ENCODE peak calls at places on chromosomes 3 and 15, in eight cellular contexts. N, P, H, C, T, S, U and F are unnamed samples.

GRCh38 chr3:159982442-159982841 is 6.2 kb upstream of the IL12A start:
- DNase-seq in P (no peak), C (no peak), U (no peak), N (no peak), H (no peak), S (no peak), T (no peak), F (no peak)

GRCh38 chr3:67875858-67876257 is 221.4 kb upstream of the SUCLG2 start:
- DNase-seq in N (no peak), S (no peak), U (no peak), P (no peak), C (no peak), H (no peak), T (no peak), F (no peak)

GRCh38 chr3:128736598-128736997 is 10.6 kb downstream of the RAB7A start:
- DNase-seq in S (peak), C (no peak), N (peak), P (no peak), H (no peak), U (no peak), T (peak), F (no peak)

GRCh38 chr3:18758047-18758704 is 333.0 kb upstream of the SATB1 start:
- DNase-seq in S (peak), C (peak), T (peak), N (peak), U (peak), H (no peak), P (peak), F (no peak)

GRCh38 chr15:39582286-39582976 is 1.6 kb downstream of the THBS1 start:
- DNase-seq in N (peak), H (peak), P (peak), S (peak), C (no peak), U (no peak), T (peak), F (no peak)

GRCh38 chr3:160577551-160578195 is 12.3 kb upstream of the KPNA4 start:
- DNase-seq in H (no peak), T (peak), S (no peak), N (no peak), U (no peak), P (peak), C (no peak), F (no peak)

GRCh38 chr3:359672-360071 is 163.1 kb downstream of the CHL1 start:
- DNase-seq in N (no peak), S (no peak), T (no peak), H (no peak), U (peak), C (no peak), P (no peak), F (no peak)

GRCh38 chr15:42069496-42070275 is 24.7 kb downstream of the PLA2G4D start:
- DNase-seq in P (no peak), S (no peak), H (no peak), U (no peak), T (no peak), C (no peak), N (no peak), F (no peak)